ENCODE peak calls at places on chromosomes 6 and 20, in seven cellular contexts. Y is H1, L is GM12878, H is HCT116, B is SK-N-SH, A is HepG2, O is K562. X is an unnamed sample.
A peak's percentile ranks its signal among the peaks of the same experiment; 100 is the strongest.

GRCh38 chr6:19602614-19603013 is 234.6 kb upstream of the ID4 start:
- DNase-seq in Y (no peak), B (no peak), O (no peak), A (no peak), H (no peak), L (no peak), X (no peak)

GRCh38 chr6:113375950-113376846 is 480.9 kb upstream of the MARCKS start:
- DNase-seq in H (no peak), L (no peak), O (no peak), A (no peak), B (no peak), Y (no peak), X (no peak)

GRCh38 chr6:26269406-26270120 is 95.4 kb upstream of the BTN3A2 start:
- DNase-seq in O (no peak), Y (no peak), A (no peak), H (no peak), B (no peak), L (no peak), X (no peak)

GRCh38 chr6:101226677-101227135 is 166.8 kb upstream of the GRIK2 start:
- DNase-seq in B (no peak), H (peak; percentile 32), L (no peak), O (no peak), A (peak; percentile 20), Y (peak; percentile 86), X (no peak)

GRCh38 chr20:407097-407952 is 774 bp upstream of the RBCK1 start:
- DNase-seq in H (peak; percentile 51), B (peak; percentile 94), Y (peak; percentile 88), O (peak; percentile 82), A (peak; percentile 95), L (no peak), X (peak; percentile 89)

GRCh38 chr6:114220241-114220640 is 122.6 kb downstream of the HS3ST5 start:
- DNase-seq in A (no peak), Y (no peak), L (no peak), O (no peak), B (no peak), H (no peak), X (no peak)

GRCh38 chr6:84605308-84605707 is 159.1 kb downstream of the TBX18 start:
- DNase-seq in B (no peak), O (no peak), Y (no peak), A (no peak), H (no peak), L (no peak), X (no peak)

GRCh38 chr20:50270569-50270968 is 79.9 kb downstream of the CEBPB start:
- DNase-seq in L (no peak), Y (no peak), O (no peak), B (no peak), A (no peak), H (no peak), X (no peak)

GRCh38 chr20:4192378-4193048 is 177.2 kb upstream of the RNF24 start:
- DNase-seq in A (no peak), L (no peak), Y (no peak), B (no peak), O (peak; percentile 91), H (no peak), X (no peak)

GRCh38 chr6:56223995-56224394 is 23.4 kb downstream of the COL21A1 start:
- DNase-seq in O (no peak), B (no peak), A (no peak), Y (no peak), H (no peak), L (no peak), X (no peak)

GRCh38 chr6:88077305-88077704 is 29.7 kb downstream of the SPACA1 start:
- DNase-seq in Y (no peak), O (no peak), A (no peak), B (no peak), L (no peak), H (no peak), X (no peak)

GRCh38 chr20:48841861-48842529 is 14.2 kb upstream of the PREX1 start:
- DNase-seq in O (peak; percentile 71), A (no peak), L (no peak), Y (no peak), H (no peak), B (no peak), X (no peak)

GRCh38 chr6:108200631-108201030 is 34.8 kb downstream of the NR2E1 start:
- DNase-seq in O (no peak), L (no peak), Y (no peak), B (no peak), A (peak; percentile 72), H (peak; percentile 3), X (peak; percentile 57)

GRCh38 chr6:110430236-110430635 is 14.9 kb upstream of the DDO start:
- DNase-seq in H (no peak), B (no peak), L (no peak), A (no peak), O (no peak), Y (no peak), X (no peak)

GRCh38 chr6:57265755-57266221 is 43.7 kb upstream of the RAB23 start:
- DNase-seq in B (no peak), A (no peak), O (no peak), H (no peak), Y (no peak), L (no peak), X (no peak)

GRCh38 chr6:35469711-35470662 is 1.8 kb downstream of the RPL10A start:
- DNase-seq in Y (no peak), A (peak; percentile 44), H (no peak), L (no peak), O (no peak), B (peak; percentile 60), X (no peak)

GRCh38 chr6:159871241-159871640 is 19.5 kb upstream of the MAS1 start:
- DNase-seq in H (no peak), O (no peak), L (no peak), A (no peak), B (no peak), Y (no peak), X (no peak)

GRCh38 chr6:159877256-159877808 is 13.5 kb upstream of the MAS1 start:
- DNase-seq in B (no peak), O (no peak), Y (no peak), H (no peak), A (no peak), L (no peak), X (no peak)

GRCh38 chr6:159871911-159872310 is 18.9 kb upstream of the MAS1 start:
- DNase-seq in A (no peak), B (no peak), L (no peak), Y (no peak), O (no peak), H (no peak), X (no peak)

GRCh38 chr6:159875194-159875593 is 15.6 kb upstream of the MAS1 start:
- DNase-seq in Y (no peak), B (no peak), L (peak; percentile 24), O (no peak), H (no peak), A (peak; percentile 75), X (no peak)

DNA sequence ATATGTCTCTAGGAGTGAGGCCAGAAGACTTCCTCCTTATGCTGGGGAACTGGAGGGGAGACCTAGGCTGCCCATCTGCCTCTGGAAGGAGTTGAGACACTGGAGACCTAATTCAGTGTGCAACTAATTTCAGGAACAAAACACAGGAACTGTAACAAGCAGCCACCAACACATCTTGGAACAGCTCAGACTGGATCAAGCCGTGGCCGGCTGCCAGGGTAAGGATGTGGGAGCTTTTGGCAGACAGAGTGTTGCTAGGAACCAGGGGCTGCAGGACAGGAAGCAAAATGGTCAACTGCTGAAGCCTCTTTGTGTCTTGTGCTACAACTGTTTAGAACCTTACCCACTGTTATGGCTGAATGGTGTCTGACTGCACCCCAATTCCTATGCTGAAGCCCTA is 16.3 kb upstream of the MAS1 start:
- DNase-seq in H (no peak), O (no peak), A (no peak), Y (no peak), B (no peak), L (no peak), X (no peak)
- TF ChIP-seq JUND in H (no peak), O (no peak), A (no peak), Y (no peak), B (no peak), L (no peak), X (no peak)

DNA sequence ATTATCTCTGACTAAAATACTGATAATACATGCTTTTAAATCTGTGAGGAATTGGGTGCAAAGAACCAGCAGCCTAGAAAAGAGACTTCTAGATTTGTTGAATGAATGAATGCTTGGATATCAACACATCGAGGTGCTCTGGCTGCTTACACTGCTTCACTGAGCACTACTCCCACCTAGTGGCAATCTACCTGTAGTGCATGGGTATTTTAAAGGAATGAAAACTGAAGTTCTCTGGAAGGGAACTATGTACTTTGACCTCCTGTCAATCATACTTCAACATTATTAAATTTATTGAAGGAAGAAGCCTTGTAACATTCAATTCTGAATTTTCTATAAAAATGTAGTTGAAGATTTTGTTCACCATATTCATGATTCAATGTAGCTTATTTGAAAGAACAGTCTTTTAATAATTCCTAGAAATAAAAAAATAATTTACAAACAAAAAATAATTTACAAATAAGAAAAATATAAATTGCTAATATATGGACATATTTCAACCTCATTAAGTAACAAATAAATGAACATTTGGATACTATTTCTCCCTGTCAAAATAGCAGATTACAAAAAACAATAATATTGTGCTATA is 111.2 kb upstream of the MMS22L start:
- DNase-seq in L (peak; percentile 20), O (peak; percentile 59), Y (no peak), H (peak; percentile 64), B (peak; percentile 52), A (peak; percentile 65), X (peak; percentile 10)
- TF ChIP-seq JUND in L (no peak), O (no peak), Y (no peak), H (no peak), B (no peak), A (no peak), X (no peak)

DNA sequence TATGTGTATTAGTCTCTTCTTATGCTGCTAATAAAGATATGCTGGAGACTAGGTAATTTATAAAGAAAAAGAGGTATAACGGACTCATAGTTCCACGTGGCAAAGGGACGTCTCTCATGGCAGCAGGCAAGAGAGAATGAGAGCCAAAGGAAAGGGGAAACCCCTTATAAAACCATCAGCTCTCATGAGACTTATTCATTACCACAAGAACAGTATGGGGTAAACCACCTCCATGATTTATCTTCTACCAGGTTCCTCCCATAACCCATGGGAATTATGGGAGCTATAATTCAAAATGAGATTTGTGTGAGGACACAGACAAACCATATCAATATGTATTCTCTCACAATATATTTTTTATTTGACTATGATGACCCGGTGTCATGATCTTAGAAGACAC is 109.1 kb downstream of the UTRN start:
- DNase-seq in B (no peak), L (no peak), A (no peak), O (no peak), H (no peak), Y (no peak), X (no peak)
- TF ChIP-seq JUND in B (no peak), L (no peak), A (no peak), O (no peak), H (no peak), Y (no peak), X (no peak)

GRCh38 chr20:34884260-34884659 is 7.8 kb downstream of the ACSS2 start:
- DNase-seq in L (no peak), B (no peak), A (no peak), O (no peak), H (no peak), Y (no peak), X (no peak)

GRCh38 chr20:34883087-34883688 is 6.8 kb downstream of the ACSS2 start:
- DNase-seq in A (no peak), H (no peak), L (no peak), Y (no peak), O (no peak), B (no peak), X (no peak)

GRCh38 chr20:34881689-34882088 is 5.3 kb downstream of the ACSS2 start:
- DNase-seq in A (no peak), H (no peak), B (no peak), L (no peak), O (no peak), Y (no peak), X (no peak)

GRCh38 chr20:34886122-34886521 is 9.7 kb downstream of the ACSS2 start:
- DNase-seq in O (no peak), Y (no peak), L (no peak), A (no peak), H (no peak), B (no peak), X (no peak)

GRCh38 chr20:34883809-34884208 is 7.4 kb downstream of the ACSS2 start:
- DNase-seq in A (no peak), L (no peak), H (no peak), B (no peak), Y (no peak), O (no peak), X (no peak)
- TF ChIP-seq JUND in A (no peak), L (no peak), H (no peak), B (no peak), Y (no peak), O (no peak), X (no peak)